ENCODE peak calls at places on chromosome 7, in seven cellular contexts. Z, H, T, N, I, O and Y are unnamed samples.
A peak's percentile ranks its signal among the peaks of the same experiment; 100 is the strongest.

GRCh38 chr7:140211698-140212097 is 34.9 kb upstream of the KDM7A start:
- DNase-seq in N (no peak), T (no peak), O (no peak), H (no peak), Z (no peak), I (no peak), Y (no peak)

GRCh38 chr7:84123903-84124573 is 70.6 kb downstream of the SEMA3A start:
- DNase-seq in N (no peak), H (no peak), O (no peak), T (peak; percentile 46), Z (peak; percentile 79), I (peak; percentile 28), Y (no peak)

GRCh38 chr7:87934699-87935372 is 785 bp downstream of the ADAM22 start:
- DNase-seq in Z (no peak), T (peak; percentile 36), N (peak; percentile 74), I (peak; percentile 52), H (no peak), O (no peak), Y (no peak)

GRCh38 chr7:43658718-43659548 is 70.4 kb downstream of the COA1 start:
- DNase-seq in N (no peak), T (peak; percentile 87), H (no peak), O (no peak), I (no peak), Z (peak; percentile 93), Y (no peak)

GRCh38 chr7:149870701-149871483 is 2.9 kb upstream of the ATP6V0E2 start:
- DNase-seq in O (no peak), Z (no peak), T (no peak), N (peak; percentile 58), H (no peak), I (no peak), Y (no peak)

GRCh38 chr7:38235606-38236005 is 37.8 kb downstream of the TARP start:
- DNase-seq in T (no peak), Z (no peak), N (no peak), H (no peak), I (no peak), O (no peak), Y (no peak)

GRCh38 chr7:99040104-99040958 is 103.6 kb downstream of the SMURF1 start:
- DNase-seq in Z (peak; percentile 86), I (peak; percentile 93), N (peak; percentile 94), O (peak; percentile 94), H (peak; percentile 85), T (peak; percentile 88), Y (peak; percentile 81)

GRCh38 chr7:150368884-150369739 is 490 bp downstream of the REPIN1 start:
- DNase-seq in Z (peak; percentile 67), O (peak; percentile 88), N (peak; percentile 94), I (peak; percentile 92), H (peak; percentile 63), T (peak; percentile 64), Y (no peak)

GRCh38 chr7:98212532-98213041 is 1.3 kb downstream of the BHLHA15 start:
- DNase-seq in N (peak; percentile 47), I (peak; percentile 22), H (no peak), O (peak; percentile 61), T (no peak), Z (no peak), Y (no peak)

GRCh38 chr7:120060283-120060682 is 212.7 kb upstream of the KCND2 start:
- DNase-seq in Z (peak; percentile 59), T (peak; percentile 52), O (no peak), N (no peak), I (no peak), H (no peak), Y (no peak)

GRCh38 chr7:113289140-113289740 is 170.9 kb upstream of the SMIM30 start:
- DNase-seq in Z (peak; percentile 71), N (no peak), I (peak; percentile 66), T (peak; percentile 79), H (no peak), O (no peak), Y (peak; percentile 11)

GRCh38 chr7:155922507-155922841 is 110.2 kb upstream of the SHH start:
- DNase-seq in N (no peak), Z (no peak), T (no peak), O (no peak), H (no peak), I (no peak), Y (no peak)

GRCh38 chr7:20350518-20350951 is 19.8 kb downstream of the ITGB8 start:
- DNase-seq in H (no peak), Z (no peak), I (peak; percentile 45), T (no peak), O (no peak), N (no peak), Y (no peak)

GRCh38 chr7:73329861-73330581 is 2.1 kb downstream of the FKBP6 start:
- DNase-seq in H (no peak), N (no peak), T (peak; percentile 36), Z (peak; percentile 36), I (no peak), O (no peak), Y (no peak)

GRCh38 chr7:5284304-5285281 is 1.9 kb downstream of the SLC29A4 start:
- DNase-seq in Z (no peak), I (peak; percentile 88), N (peak; percentile 95), T (no peak), O (no peak), H (peak; percentile 65), Y (no peak)

GRCh38 chr7:17207220-17207619 is 91.2 kb upstream of the AHR start:
- DNase-seq in I (no peak), N (no peak), T (no peak), Z (peak; percentile 26), H (no peak), O (no peak), Y (no peak)

GRCh38 chr7:5679741-5680473 is 101.6 kb downstream of the RNF216 start:
- DNase-seq in Z (no peak), T (no peak), N (no peak), I (no peak), H (no peak), O (peak; percentile 79), Y (no peak)

GRCh38 chr7:151260471-151260870 is 12.0 kb upstream of the SMARCD3 start:
- DNase-seq in I (no peak), N (no peak), T (no peak), Z (no peak), H (no peak), O (no peak), Y (no peak)

GRCh38 chr7:142808802-142809583 is 38.2 kb downstream of the PRSS2 start:
- DNase-seq in I (no peak), H (peak; percentile 56), O (no peak), T (peak; percentile 20), Z (peak; percentile 7), N (peak; percentile 43), Y (no peak)

GRCh38 chr7:100559127-100559526 is 14.6 kb downstream of the SAP25 start:
- DNase-seq in N (no peak), T (no peak), Z (no peak), I (no peak), H (no peak), O (no peak), Y (no peak)

GRCh38 chr7:55065511-55066229 is 46.9 kb downstream of the EGFR start:
- DNase-seq in Z (peak; percentile 94), O (no peak), I (peak; percentile 34), T (peak; percentile 93), N (peak; percentile 71), H (no peak), Y (no peak)

GRCh38 chr7:118590107-118590506 is 365.6 kb downstream of the ANKRD7 start:
- DNase-seq in Z (no peak), O (no peak), H (no peak), T (no peak), I (peak; percentile 41), N (peak; percentile 76), Y (peak; percentile 45)

GRCh38 chr7:125814030-125814535 is 884.5 kb upstream of the POT1 start:
- DNase-seq in T (no peak), O (no peak), N (no peak), I (no peak), H (no peak), Z (no peak), Y (no peak)

GRCh38 chr7:87344446-87344845 is 1.0 kb upstream of the CROT start:
- DNase-seq in H (no peak), T (no peak), I (no peak), O (no peak), N (no peak), Z (no peak), Y (no peak)

GRCh38 chr7:25852249-25852994 is 299.6 kb upstream of the NFE2L3 start:
- DNase-seq in I (peak; percentile 76), O (peak; percentile 76), T (peak; percentile 66), H (no peak), Z (no peak), N (peak; percentile 84), Y (no peak)

GRCh38 chr7:41239596-41239995 is 463.3 kb downstream of the INHBA start:
- DNase-seq in H (no peak), T (no peak), O (no peak), N (no peak), I (no peak), Z (no peak), Y (no peak)
- H3K27ac ChIP-seq in H (no peak overlapping the region), T (no peak overlapping the region), O (no peak overlapping the region), N (no peak overlapping the region), I (no peak overlapping the region), Z (no peak overlapping the region), Y (no peak overlapping the region)

GRCh38 chr7:14275346-14275745 is 285.9 kb upstream of the ETV1 start:
- DNase-seq in N (no peak), O (no peak), T (peak; percentile 37), I (no peak), Z (no peak), H (no peak), Y (no peak)

GRCh38 chr7:14270099-14270498 is 280.6 kb upstream of the ETV1 start:
- DNase-seq in I (no peak), Z (no peak), N (no peak), T (peak; percentile 12), O (no peak), H (no peak), Y (no peak)
- H3K36me3 ChIP-seq in I (no peaks in the 10 kb centered on the region), Z (no peaks in the 10 kb centered on the region), N (no peaks in the 10 kb centered on the region), T (no peaks in the 10 kb centered on the region), O (no peaks in the 10 kb centered on the region), H (no peaks in the 10 kb centered on the region), Y (no peaks in the 10 kb centered on the region)

GRCh38 chr7:111090834-111091233 is at the start of gene LRRN3:
- DNase-seq in O (peak; percentile 68), T (peak; percentile 30), H (no peak), Z (peak; percentile 61), I (peak; percentile 25), N (peak; percentile 58), Y (no peak)
- H3K4me3 ChIP-seq in O (peak within 1 kb of the TSS; percentile 41), T (peak within 1 kb of the TSS; percentile 54), H (peak within 1 kb of the TSS; percentile 11), Z (peak within 1 kb of the TSS; percentile 39), I (peak within 1 kb of the TSS; percentile 28), N (peak within 1 kb of the TSS; percentile 14), Y (no peak within 1 kb of the TSS)

DNA sequence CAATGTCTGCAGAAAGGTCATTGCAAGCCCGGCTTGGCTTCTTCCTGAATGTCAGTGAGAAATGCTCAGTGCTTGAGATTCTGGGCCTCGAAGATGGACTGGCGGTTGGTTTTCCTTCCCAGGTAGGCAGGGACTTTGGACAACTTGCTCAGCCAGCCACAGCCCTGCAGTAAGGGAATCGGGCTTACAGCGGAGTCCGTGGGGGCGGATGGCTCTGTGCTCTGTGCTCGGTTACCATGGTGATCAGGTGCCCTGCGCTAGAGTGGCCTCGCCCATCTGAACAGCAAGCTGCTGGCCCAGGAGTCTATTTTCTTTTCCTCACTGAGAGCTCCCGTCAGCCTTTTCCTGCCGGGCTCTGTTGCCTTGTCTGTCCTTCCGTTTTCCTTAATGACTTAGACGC is 77.8 kb upstream of the SH2B2 start:
- DNase-seq in T (no peak), O (no peak), N (no peak), H (no peak), Z (no peak), I (peak; percentile 60), Y (no peak)
- H3K27ac ChIP-seq in T (no peak overlapping the region), O (no peak overlapping the region), N (no peak overlapping the region), H (no peak overlapping the region), Z (no peak overlapping the region), I (no peak overlapping the region), Y (no peak overlapping the region)